ENCODE peak calls at places on chromosomes 12 and 14, in four cellular contexts. O, N, T and B are unnamed samples.

GRCh38 chr12:39605996-39606395 is 13.6 kb downstream of the ABCD2 start:
- DNase-seq in O (no peak), N (no peak), T (no peak), B (peak)

GRCh38 chr12:60724984-60725383 is 1129.2 kb downstream of the SLC16A7 start:
- DNase-seq in N (no peak), O (peak), T (no peak), B (no peak)

GRCh38 chr14:103427485-103428443 is 42.5 kb downstream of the MARK3 start:
- DNase-seq in N (no peak), O (no peak), T (peak), B (peak)

GRCh38 chr14:51548187-51548586 is 103.5 kb upstream of the FRMD6 start:
- DNase-seq in N (no peak), O (no peak), T (no peak), B (no peak)

GRCh38 chr12:19967486-19967885 is 400.9 kb upstream of the PDE3A start:
- DNase-seq in N (no peak), T (no peak), O (no peak), B (no peak)

GRCh38 chr12:49536526-49537195 is 2.2 kb upstream of the KCNH3 start:
- DNase-seq in N (peak), O (no peak), T (no peak), B (no peak)

GRCh38 chr12:26845057-26845666 is 12.2 kb upstream of the ITPR2 start:
- DNase-seq in O (no peak), N (no peak), T (peak), B (peak)

GRCh38 chr14:28731358-28731757 is 35.2 kb upstream of the FOXG1 start:
- DNase-seq in T (no peak), N (no peak), O (no peak), B (no peak)

GRCh38 chr14:72615511-72616121 is 278.3 kb downstream of the DPF3 start:
- DNase-seq in N (no peak), O (no peak), T (no peak), B (no peak)

GRCh38 chr12:53219116-53219955 is 12.3 kb upstream of the ITGB7 start:
- DNase-seq in N (no peak), T (no peak), O (peak), B (no peak)

GRCh38 chr12:115916910-115917668 is 360.4 kb downstream of the MED13L start:
- DNase-seq in O (peak), N (peak), T (peak), B (peak)

GRCh38 chr12:89856431-89856830 is 147.8 kb upstream of the ATP2B1 start:
- DNase-seq in O (peak), T (no peak), N (peak), B (no peak)

GRCh38 chr12:107364875-107365518 is 271.6 kb upstream of the CRY1 start:
- DNase-seq in T (no peak), N (no peak), O (no peak), B (no peak)

GRCh38 chr12:39112064-39112463 is 206.7 kb upstream of the CPNE8 start:
- DNase-seq in O (no peak), T (no peak), N (no peak), B (no peak)

GRCh38 chr12:124173692-124174091 is 121.2 kb upstream of the RFLNA start:
- DNase-seq in N (no peak), O (no peak), T (no peak), B (no peak)

GRCh38 chr12:39145175-39145999 is 240.0 kb upstream of the CPNE8 start:
- DNase-seq in T (peak), N (no peak), O (no peak), B (peak)

GRCh38 chr12:124437621-124438414 is 129.6 kb downstream of the NCOR2 start:
- DNase-seq in O (no peak), T (peak), N (no peak), B (no peak)

GRCh38 chr12:131003036-131003435 is 49.3 kb downstream of the ADGRD1 start:
- DNase-seq in N (no peak), O (no peak), T (no peak), B (no peak)

GRCh38 chr12:76226397-76226796 is 121.8 kb downstream of the BBS10 start:
- DNase-seq in O (no peak), N (no peak), T (no peak), B (no peak)

GRCh38 chr12:52311282-52311643 is 9.9 kb downstream of the KRT83 start:
- DNase-seq in N (no peak), O (no peak), T (no peak), B (no peak)

GRCh38 chr14:106790189-106791036 is 1264.0 kb downstream of the TMEM121 start:
- DNase-seq in O (peak), N (peak), T (peak), B (peak)

GRCh38 chr12:54028324-54029201 is at the start of gene HOXC6:
- DNase-seq in N (peak), O (no peak), T (no peak), B (peak)

GRCh38 chr12:11517080-11517479 is 121.7 kb upstream of the PRB2 start:
- DNase-seq in N (no peak), T (no peak), O (no peak), B (no peak)

GRCh38 chr14:24297190-24297964 is 2.2 kb downstream of the DHRS1 start:
- DNase-seq in T (peak), N (peak), O (no peak), B (peak)

GRCh38 chr12:49971141-49971540 is 1.6 kb upstream of the AQP6 start:
- DNase-seq in N (no peak), O (no peak), T (no peak), B (no peak)

GRCh38 chr12:89379100-89379838 is 27.0 kb upstream of the DUSP6 start:
- DNase-seq in T (no peak), N (no peak), O (no peak), B (no peak)

GRCh38 chr12:8996682-8997405 is 7.5 kb downstream of the KLRG1 start:
- DNase-seq in T (no peak), N (no peak), O (no peak), B (no peak)

GRCh38 chr12:55659486-55660385 is 23.0 kb downstream of the OR10P1 start:
- DNase-seq in N (peak), O (no peak), T (peak), B (peak)

GRCh38 chr12:63151898-63152700 is 1.1 kb upstream of the AVPR1A start:
- DNase-seq in O (peak), T (peak), N (peak), B (peak)

GRCh38 chr12:55797550-55797949 is 20.0 kb downstream of the SARNP start:
- DNase-seq in T (no peak), N (no peak), O (no peak), B (no peak)

GRCh38 chr14:76267322-76268012 is 108.5 kb upstream of the ESRRB start:
- DNase-seq in N (no peak), T (peak), O (no peak), B (peak)

GRCh38 chr12:121949643-121950397 is 31.4 kb downstream of the CFAP251 start:
- DNase-seq in T (no peak), N (no peak), O (no peak), B (no peak)
- H3K4me3 ChIP-seq in T (no peak), N (no peak), O (no peak), B (no peak)

DNA sequence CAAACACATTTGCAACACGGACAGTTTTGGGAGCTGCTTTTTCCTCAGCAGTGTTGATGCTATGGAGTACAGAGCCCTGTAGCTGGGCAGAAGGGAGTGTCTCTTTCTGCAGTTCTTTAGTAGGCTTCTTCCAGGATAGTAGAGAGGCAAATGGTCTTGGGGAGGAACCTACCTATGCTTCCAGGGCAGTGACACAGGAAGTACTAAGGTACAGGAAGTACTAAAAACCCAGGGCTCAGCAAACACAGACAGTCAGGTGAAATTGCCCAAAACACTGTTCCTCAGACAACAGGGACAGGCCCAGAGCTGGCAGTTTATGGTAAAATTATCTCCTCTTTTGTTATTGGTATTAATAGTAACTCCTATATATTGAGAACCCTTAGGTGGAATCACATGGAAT is 217.6 kb downstream of the TTC8 start:
- DNase-seq in O (no peak), T (no peak), N (no peak), B (no peak)
- TF ChIP-seq EZH2phosphoT487 in O (no peak), T (no peak), N (no peak), B (no peak)

GRCh38 chr12:57852620-57853509 is 6.3 kb upstream of the CTDSP2 start:
- DNase-seq in O (no peak), T (peak), N (no peak), B (peak)
- H3K4me3 ChIP-seq in O (no peak), T (peak), N (no peak), B (peak)

GRCh38 chr12:120944645-120945217 is 33.6 kb upstream of the HNF1A start:
- DNase-seq in T (peak), N (peak), O (peak), B (peak)
- TF ChIP-seq EZH2phosphoT487 in T (no peak), N (no peak), O (no peak), B (no peak)

GRCh38 chr14:92475037-92475436 is 38.5 kb upstream of the RIN3 start:
- DNase-seq in T (no peak), O (no peak), N (no peak), B (no peak)

GRCh38 chr14:92473261-92473946 is 40.2 kb upstream of the RIN3 start:
- DNase-seq in T (no peak), O (no peak), N (no peak), B (no peak)

GRCh38 chr14:92473947-92474535 is 39.5 kb upstream of the RIN3 start:
- DNase-seq in N (no peak), T (no peak), O (no peak), B (no peak)

GRCh38 chr14:92472860-92473259 is 40.7 kb upstream of the RIN3 start:
- DNase-seq in O (no peak), T (no peak), N (no peak), B (no peak)

DNA sequence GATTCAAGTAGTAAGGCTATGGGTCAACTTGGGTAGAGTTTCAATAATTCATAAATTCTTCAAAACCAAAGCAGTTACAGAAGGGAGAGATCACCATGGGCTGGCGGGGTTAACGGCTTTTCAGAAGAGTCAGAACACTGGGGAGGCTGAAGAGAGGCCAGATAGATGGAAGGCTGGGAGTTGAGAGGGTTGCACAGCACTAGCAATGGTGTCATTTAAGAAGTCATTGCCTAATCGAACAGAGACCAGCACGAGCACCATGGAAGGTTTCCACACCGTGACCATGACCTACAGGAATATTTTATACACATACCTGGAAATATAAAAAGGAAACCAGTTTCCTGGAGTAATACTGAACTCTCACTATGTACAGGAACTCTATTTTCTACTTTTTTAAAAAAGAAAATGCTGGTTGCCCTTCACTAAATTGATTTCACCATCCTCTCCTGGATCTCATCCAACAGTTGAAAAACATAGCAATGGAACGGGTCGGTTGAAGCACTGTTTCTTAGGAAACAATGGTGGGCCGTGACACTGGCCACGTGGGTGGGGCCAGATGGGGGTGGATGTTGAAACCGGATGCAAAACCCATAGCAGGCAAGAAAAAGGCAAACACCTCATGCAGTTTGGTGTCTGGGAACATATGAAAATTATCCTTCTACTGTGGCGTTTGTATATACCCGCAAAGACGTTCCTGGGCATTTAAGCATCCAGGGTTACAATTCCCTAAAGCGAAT is 38.0 kb upstream of the RIN3 start:
- DNase-seq in N (no peak), O (no peak), T (no peak), B (no peak)
- H3K4me3 ChIP-seq in N (no peak), O (no peak), T (no peak), B (no peak)

DNA sequence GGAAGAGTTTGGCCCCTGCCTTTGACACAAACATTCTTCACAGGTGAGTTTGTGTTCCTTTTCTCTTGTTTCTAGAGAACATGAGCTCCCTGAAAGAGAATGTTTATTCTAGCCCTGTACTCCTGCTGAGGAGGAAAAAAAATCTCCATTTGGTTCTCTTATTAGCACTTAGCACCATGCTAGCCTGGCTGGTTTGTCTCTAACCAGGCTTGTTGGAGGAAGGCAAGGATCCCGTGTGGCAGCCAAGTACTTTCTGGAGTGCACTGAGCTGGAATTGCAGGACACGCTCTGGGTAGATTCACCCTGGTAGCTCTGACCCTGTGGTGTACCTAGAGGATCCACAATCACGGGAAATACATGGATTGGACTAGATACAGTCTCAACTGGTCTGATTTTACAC is 41.9 kb downstream of the KCNA1 start:
- DNase-seq in N (no peak), T (no peak), O (no peak), B (no peak)
- TF ChIP-seq EZH2phosphoT487 in N (no peak), T (no peak), O (no peak), B (no peak)